ENCODE peak calls at places on chromosome 21, in seven cellular contexts. W, Q, P, J, S, N and K are unnamed samples.

GRCh38 chr21:46667735-46668380 is 32.4 kb downstream of the PRMT2 start:
- DNase-seq in Q (peak; percentile 57), J (peak; percentile 17), S (no peak), P (no peak), N (no peak), W (no peak), K (peak; percentile 65)

GRCh38 chr21:25657140-25657539 is 18.1 kb downstream of the JAM2 start:
- DNase-seq in N (no peak), W (no peak), J (no peak), Q (no peak), P (no peak), S (no peak), K (no peak)

GRCh38 chr21:38796426-38796825 is 9.3 kb upstream of the ETS2 start:
- DNase-seq in J (peak; percentile 56), W (no peak), Q (no peak), N (no peak), S (no peak), P (no peak), K (no peak)

GRCh38 chr21:26212220-26212619 is 41.6 kb upstream of the APP start:
- DNase-seq in S (no peak), W (no peak), J (no peak), Q (no peak), P (no peak), N (no peak), K (no peak)

GRCh38 chr21:43195131-43196021 is 26.6 kb downstream of the CRYAA start:
- DNase-seq in W (peak; percentile 19), S (peak; percentile 86), N (no peak), P (no peak), Q (no peak), J (no peak), K (no peak)

GRCh38 chr21:25938673-25939395 is 204.1 kb downstream of the GABPA start:
- DNase-seq in Q (no peak), S (no peak), P (no peak), J (no peak), W (no peak), N (no peak), K (no peak)

GRCh38 chr21:42568834-42569731 is 55.4 kb downstream of the SLC37A1 start:
- DNase-seq in J (no peak), P (peak; percentile 15), N (peak; percentile 8), W (peak; percentile 10), Q (no peak), S (peak; percentile 51), K (no peak)

GRCh38 chr21:17416139-17416538 is 96.7 kb upstream of the CXADR start:
- DNase-seq in J (peak; percentile 84), Q (no peak), N (no peak), W (no peak), S (no peak), P (no peak), K (no peak)

GRCh38 chr21:31220567-31220966 is 123.5 kb downstream of the TIAM1 start:
- DNase-seq in J (peak; percentile 24), N (no peak), W (no peak), S (no peak), Q (no peak), P (no peak), K (no peak)

DNA sequence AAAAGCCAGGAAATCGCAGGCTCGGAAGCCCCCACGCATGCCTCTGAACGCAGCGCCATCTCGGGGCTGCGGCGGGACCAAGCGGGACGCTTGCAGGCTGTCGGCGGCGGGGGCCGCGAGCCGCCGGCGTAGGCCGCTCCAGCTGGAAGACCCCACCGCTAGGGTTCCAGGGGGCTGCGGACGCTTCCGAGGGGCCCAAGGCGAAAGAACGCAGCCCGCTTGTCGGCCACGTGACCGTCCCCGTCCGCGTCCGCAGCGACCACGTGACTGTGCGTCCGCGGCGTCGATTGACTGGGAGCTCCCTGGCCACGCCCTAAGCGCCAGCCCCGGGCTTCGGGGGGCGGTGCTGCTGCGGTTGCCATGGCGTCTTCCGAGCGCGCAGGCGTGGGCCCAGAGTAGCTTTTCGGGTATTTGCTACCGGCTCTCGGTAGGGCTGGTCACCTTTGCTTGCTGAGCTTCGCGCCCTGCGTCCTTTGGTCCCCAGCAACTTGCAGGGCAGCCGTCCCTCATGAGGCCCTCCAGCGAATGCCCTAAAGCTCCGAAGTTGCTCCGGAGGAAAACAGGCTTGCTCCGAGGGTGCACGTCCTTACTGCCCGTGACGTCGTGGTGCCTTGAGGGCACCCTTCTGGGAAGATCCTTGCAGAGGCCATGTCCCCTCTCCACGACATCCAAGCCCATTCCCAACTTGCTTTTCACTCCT is 197.2 kb downstream of the DYRK1A start:
- DNase-seq in S (peak; percentile 96), P (peak; percentile 96), J (peak; percentile 92), Q (peak; percentile 93), W (peak; percentile 94), N (peak; percentile 92), K (no peak)
- TF ChIP-seq CTCF in S (peak; percentile 30), P (peak; percentile 37), J (peak; percentile 39), Q (peak; percentile 20), W (peak; percentile 56), N (no peak), K (no peak)

GRCh38 chr21:34511787-34512451 is at the start of gene KCNE1:
- DNase-seq in J (no peak), N (no peak), Q (no peak), P (peak; percentile 73), W (no peak), S (no peak), K (no peak)
- TF ChIP-seq POLR2A in J (no peak), N (no peak), Q (no peak), P (peak; percentile 79), W (peak; percentile 56), S (no peak), K (no peak)

GRCh38 chr21:44947111-44947929 is 7.5 kb downstream of the SLX9 start:
- DNase-seq in N (no peak), Q (no peak), J (no peak), W (no peak), P (no peak), S (peak; percentile 63), K (no peak)
- TF ChIP-seq CTCF in N (no peak), Q (no peak), J (no peak), W (no peak), P (no peak), S (no peak), K (no peak)

DNA sequence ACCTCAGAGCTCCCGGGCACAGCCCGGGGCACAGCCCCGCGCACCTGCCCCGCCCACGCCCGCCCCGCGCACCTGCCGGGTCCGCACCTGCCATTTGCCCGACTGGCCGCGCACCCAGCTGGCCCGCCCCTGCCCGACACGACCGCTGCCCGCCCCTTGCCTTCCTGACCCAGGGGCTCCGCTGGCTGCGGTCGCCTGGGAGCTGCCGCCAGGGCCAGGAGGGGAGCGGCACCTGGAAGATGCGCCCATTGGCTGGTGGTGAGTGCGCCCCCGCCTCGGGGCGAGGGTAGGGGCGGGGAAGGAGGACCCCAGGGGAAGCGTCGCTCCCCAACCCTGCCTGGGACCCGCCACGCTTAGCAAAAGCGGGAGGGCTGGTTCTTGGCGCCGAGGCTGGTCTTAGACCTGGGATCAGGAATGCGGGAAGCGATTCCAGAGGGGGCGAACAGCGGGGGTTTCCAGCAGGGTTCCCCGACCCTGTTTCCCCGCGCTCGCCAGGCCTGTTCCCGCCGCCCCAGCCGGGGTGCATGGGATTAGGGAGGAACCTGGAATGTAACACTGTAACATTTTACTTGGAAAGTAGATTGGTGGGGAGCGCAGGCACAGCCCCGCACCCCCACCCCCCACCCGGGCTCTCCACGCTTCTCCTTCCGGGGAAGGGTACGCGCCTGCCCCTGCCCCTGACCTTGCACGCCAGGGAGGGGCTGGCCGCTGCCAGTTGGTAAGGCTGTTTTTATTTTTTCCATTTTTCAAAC is at the start of gene FAM3B:
- DNase-seq in S (no peak), W (peak; percentile 80), P (no peak), N (no peak), Q (no peak), J (no peak), K (no peak)
- TF ChIP-seq POLR2A in S (no peak), W (peak; percentile 81), P (no peak), N (no peak), Q (no peak), J (no peak), K (no peak)